ENCODE peak calls at places on chromosomes 3 and 15, in nine cellular contexts. G is neuronal stem cell, B is endothelial cell of umbilical vein, K is IMR-90, F is GM23248, X is neural progenitor cell, J is mammary epithelial cell, C is fibroblast of lung, H is H9. U is an unnamed sample.
A peak's percentile ranks its signal among the peaks of the same experiment; 100 is the strongest.

GRCh38 chr15:68413363-68414255 is 18.4 kb downstream of the ITGA11 start:
- DNase-seq in G (no peak), B (no peak), K (no peak), F (no peak), X (no peak), J (no peak), C (no peak), H (peak; percentile 10), U (no peak)

GRCh38 chr3:27458929-27459328 is 25.3 kb downstream of the SLC4A7 start:
- DNase-seq in G (no peak), B (no peak), K (no peak), F (no peak), X (no peak), J (no peak), C (no peak), H (no peak), U (no peak)

GRCh38 chr3:130539005-130539404 is 22.0 kb downstream of the COL6A6 start:
- DNase-seq in G (peak; percentile 54), B (peak; percentile 50), K (peak; percentile 17), F (peak; percentile 63), X (peak; percentile 75), J (peak; percentile 19), C (peak; percentile 4), H (peak; percentile 73), U (peak; percentile 70)

GRCh38 chr3:169948559-169949371 is 17.8 kb upstream of the SEC62 start:
- DNase-seq in G (no peak), B (no peak), K (no peak), F (no peak), X (no peak), J (no peak), C (no peak), H (no peak), U (peak; percentile 10)

GRCh38 chr3:95894820-95895219 is 919.6 kb upstream of the EPHA6 start:
- DNase-seq in G (no peak), B (no peak), K (no peak), F (no peak), X (no peak), J (no peak), C (no peak), H (no peak), U (no peak)

GRCh38 chr3:33758874-33759273 is 39.6 kb upstream of the PDCD6IP start:
- DNase-seq in G (no peak), B (no peak), K (no peak), F (peak; percentile 18), X (no peak), J (peak; percentile 59), C (peak; percentile 5), H (no peak), U (no peak)

GRCh38 chr3:129739613-129740012 is 133.1 kb upstream of the PLXND1 start:
- DNase-seq in G (no peak), B (no peak), K (no peak), F (no peak), X (no peak), J (no peak), C (no peak), H (no peak), U (no peak)

GRCh38 chr15:65829150-65829764 is 37.2 kb upstream of the DENND4A start:
- DNase-seq in G (no peak), B (peak; percentile 63), K (peak; percentile 22), F (peak; percentile 30), X (peak; percentile 16), J (peak; percentile 36), C (peak; percentile 10), H (no peak), U (peak; percentile 58)

GRCh38 chr15:69390575-69390974 is 23.6 kb upstream of the KIF23 start:
- DNase-seq in G (no peak), B (no peak), K (peak; percentile 77), F (peak; percentile 94), X (no peak), J (peak; percentile 81), C (peak; percentile 85), H (no peak), U (no peak)

GRCh38 chr3:195015021-195015420 is 255.9 kb downstream of the XXYLT1 start:
- DNase-seq in G (no peak), B (peak; percentile 57), K (no peak), F (no peak), X (no peak), J (peak; percentile 38), C (peak; percentile 76), H (no peak), U (no peak)

GRCh38 chr15:74265046-74265639 is 29.0 kb downstream of the CCDC33 start:
- DNase-seq in G (peak; percentile 87), B (peak; percentile 2), K (peak; percentile 18), F (peak; percentile 51), X (peak; percentile 96), J (no peak), C (peak; percentile 30), H (peak; percentile 71), U (peak; percentile 79)

GRCh38 chr15:74272812-74273211 is 36.7 kb downstream of the CCDC33 start:
- DNase-seq in G (no peak), B (no peak), K (no peak), F (no peak), X (no peak), J (no peak), C (no peak), H (no peak), U (no peak)

GRCh38 chr15:74270155-74270554 is 34.0 kb downstream of the CCDC33 start:
- DNase-seq in G (no peak), B (no peak), K (no peak), F (no peak), X (no peak), J (no peak), C (no peak), H (no peak), U (no peak)

GRCh38 chr15:74270854-74271520 is 34.9 kb downstream of the CCDC33 start:
- DNase-seq in G (no peak), B (no peak), K (no peak), F (no peak), X (no peak), J (no peak), C (no peak), H (no peak), U (no peak)

GRCh38 chr15:74269362-74270035 is 33.4 kb downstream of the CCDC33 start:
- DNase-seq in G (no peak), B (no peak), K (no peak), F (no peak), X (no peak), J (no peak), C (no peak), H (no peak), U (no peak)
- H3K4me2 ChIP-seq in G (no peak overlapping the region), B (no peak overlapping the region), K (no peak overlapping the region), F (no peak overlapping the region), X (no peak overlapping the region), J (no peak overlapping the region), C (no peak overlapping the region), H (no peak overlapping the region), U (no peak overlapping the region)

GRCh38 chr15:25795061-25795460 is 68.1 kb downstream of the ATP10A start:
- DNase-seq in G (no peak), B (no peak), K (no peak), F (no peak), X (no peak), J (no peak), C (no peak), H (peak; percentile 26), U (no peak)
- H3K4me2 ChIP-seq in G (no peak overlapping the region), B (no peak overlapping the region), K (no peak overlapping the region), F (no peak overlapping the region), X (no peak overlapping the region), J (no peak overlapping the region), C (no peak overlapping the region), H (no peak overlapping the region), U (no peak overlapping the region)

GRCh38 chr15:67134577-67135492 is 69.4 kb downstream of the SMAD3 start:
- DNase-seq in G (no peak), B (no peak), K (no peak), F (no peak), X (no peak), J (no peak), C (no peak), H (no peak), U (peak; percentile 51)

GRCh38 chr15:67137319-67137718 is 71.9 kb downstream of the SMAD3 start:
- DNase-seq in G (no peak), B (no peak), K (no peak), F (no peak), X (no peak), J (no peak), C (no peak), H (no peak), U (no peak)

GRCh38 chr15:67137951-67138935 is 72.8 kb downstream of the SMAD3 start:
- DNase-seq in G (no peak), B (peak; percentile 61), K (peak; percentile 49), F (peak; percentile 45), X (peak; percentile 45), J (no peak), C (no peak), H (no peak), U (no peak)

GRCh38 chr15:67135494-67135893 is 70.1 kb downstream of the SMAD3 start:
- DNase-seq in G (no peak), B (peak; percentile 61), K (peak; percentile 93), F (peak; percentile 65), X (no peak), J (no peak), C (peak; percentile 78), H (no peak), U (peak; percentile 44)

GRCh38 chr15:67136802-67137201 is 71.4 kb downstream of the SMAD3 start:
- DNase-seq in G (no peak), B (no peak), K (no peak), F (no peak), X (no peak), J (no peak), C (no peak), H (no peak), U (no peak)
- H3K4me2 ChIP-seq in G (no peak overlapping the region), B (no peak overlapping the region), K (peak overlapping the region; percentile 90), F (peak overlapping the region; percentile 80), X (no peak overlapping the region), J (no peak overlapping the region), C (peak overlapping the region; percentile 30), H (no peak overlapping the region), U (no peak overlapping the region)

GRCh38 chr3:12399226-12399625 is 85.1 kb upstream of the TSEN2 start:
- DNase-seq in G (no peak), B (no peak), K (no peak), F (no peak), X (no peak), J (no peak), C (no peak), H (no peak), U (no peak)

GRCh38 chr3:12401208-12401607 is 83.1 kb upstream of the TSEN2 start:
- DNase-seq in G (no peak), B (no peak), K (no peak), F (no peak), X (no peak), J (no peak), C (no peak), H (no peak), U (no peak)

GRCh38 chr3:12405432-12406272 is 78.6 kb upstream of the TSEN2 start:
- DNase-seq in G (no peak), B (peak; percentile 98), K (peak; percentile 97), F (peak; percentile 21), X (no peak), J (peak; percentile 5), C (peak; percentile 97), H (no peak), U (peak; percentile 76)

GRCh38 chr3:12396475-12396874 is 87.8 kb upstream of the TSEN2 start:
- DNase-seq in G (no peak), B (no peak), K (no peak), F (no peak), X (no peak), J (no peak), C (no peak), H (no peak), U (no peak)

DNA sequence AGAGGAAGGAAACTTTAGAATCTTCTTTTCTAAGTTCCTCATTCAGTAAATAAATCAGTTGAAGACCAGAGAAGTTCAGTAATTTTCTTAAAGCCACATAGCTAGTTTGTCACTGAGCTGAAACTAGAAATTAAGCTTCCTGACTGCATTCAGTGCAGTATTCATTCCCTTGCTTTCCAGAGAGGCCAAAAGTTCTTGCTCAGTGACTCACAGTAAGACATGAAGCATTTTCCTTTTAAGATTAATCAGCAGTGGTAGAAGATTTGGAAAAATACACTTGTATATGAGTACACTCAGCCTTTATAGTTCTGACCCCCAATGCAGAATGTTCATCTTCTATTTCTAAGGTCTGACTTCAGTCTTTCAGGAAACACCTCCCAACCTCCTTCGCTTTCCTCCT is 83.5 kb upstream of the TSEN2 start:
- DNase-seq in G (no peak), B (peak; percentile 69), K (peak; percentile 86), F (peak; percentile 80), X (no peak), J (peak; percentile 14), C (peak; percentile 91), H (no peak), U (no peak)
- H3K4me2 ChIP-seq in G (no peak overlapping the region), B (peak overlapping the region; percentile 31), K (peak overlapping the region; percentile 41), F (peak overlapping the region; percentile 56), X (no peak overlapping the region), J (no peak overlapping the region), C (peak overlapping the region; percentile 13), H (no peak overlapping the region), U (no peak overlapping the region)

U was measured in hepatocyte.